ENCODE peak calls at places on chromosomes 5 and 9, in eight cellular contexts. S is CD4-positive, alpha-beta T cell; F is fibroblast of pulmonary artery; Q is A549; V is posterior cingulate gyrus; T is activated naive CD4-positive, alpha-beta T cell; M is stimulated activated CD8-positive, alpha-beta memory T cell treated with anti-CD3 and anti-CD28 coated beads, Interleukin-4, amount 100 ng/mL, for 48 hours; B is H54. Y is an unnamed sample.

GRCh38 chr5:75566710-75567309 is 44.4 kb upstream of the ANKDD1B start:
- DNase-seq in B (peak; percentile 13), S (no peak), Q (peak; percentile 79), F (peak; percentile 96), M (peak; percentile 64), T (no peak), V (no peak), Y (peak; percentile 86)

GRCh38 chr5:76547242-76547890 is 75.8 kb downstream of the F2RL2 start:
- DNase-seq in M (peak; percentile 37), F (no peak), Q (no peak), B (no peak), V (no peak), T (no peak), S (peak; percentile 19), Y (no peak)

GRCh38 chr5:134509308-134510040 is 16.0 kb upstream of the JADE2 start:
- DNase-seq in Q (peak; percentile 35), M (no peak), B (no peak), V (no peak), F (peak; percentile 33), S (no peak), T (no peak), Y (no peak)

GRCh38 chr9:20289416-20289815 is 332.9 kb downstream of the MLLT3 start:
- DNase-seq in B (no peak), Q (no peak), M (no peak), T (no peak), F (no peak), S (no peak), V (no peak), Y (no peak)

GRCh38 chr9:78541868-78542267 is 244.9 kb downstream of the PSAT1 start:
- DNase-seq in M (no peak), B (no peak), Q (no peak), F (no peak), S (no peak), V (no peak), T (no peak), Y (no peak)

GRCh38 chr5:158074597-158074991 is 215.6 kb upstream of the CLINT1 start:
- DNase-seq in Q (no peak), V (no peak), B (no peak), F (no peak), T (no peak), S (no peak), M (no peak), Y (no peak)

GRCh38 chr5:173451031-173451430 is 122.8 kb upstream of the STC2 start:
- DNase-seq in Q (peak; percentile 62), F (peak; percentile 38), B (no peak), T (no peak), M (peak; percentile 23), S (no peak), V (no peak), Y (no peak)

GRCh38 chr9:132288956-132289355 is 65.8 kb downstream of the SETX start:
- DNase-seq in F (no peak), B (no peak), V (no peak), Q (no peak), S (no peak), M (no peak), T (no peak), Y (no peak)

GRCh38 chr5:154072782-154073171 is 34.0 kb downstream of the MFAP3 start:
- DNase-seq in F (no peak), M (no peak), T (no peak), B (no peak), V (no peak), Q (no peak), S (no peak), Y (no peak)

GRCh38 chr5:154677921-154678320 is 77.3 kb upstream of the LARP1 start:
- DNase-seq in Q (peak; percentile 11), M (no peak), S (no peak), B (no peak), V (no peak), F (peak; percentile 43), T (no peak), Y (no peak)

GRCh38 chr5:177132504-177133118 is 962 bp upstream of the NSD1 start:
- DNase-seq in B (no peak), Q (no peak), M (no peak), F (no peak), V (peak; percentile 85), T (no peak), S (peak; percentile 23), Y (no peak)

Y was measured in Panc1.